ENCODE peak calls at places on chromosomes 5 and 9, in six cellular contexts. Q is fibroblast of mammary gland, W is mesendoderm, E is aorta, Z is mesenchymal stem cell, S is A549. T is an unnamed sample.

GRCh38 chr9:94865599-94866456 is 139.3 kb downstream of the AOPEP start:
- DNase-seq in Q (no peak), W (no peak), E (peak), Z (peak), S (peak), T (peak)

GRCh38 chr9:92764381-92764987 is at the start of gene BICD2:
- DNase-seq in Q (no peak), W (no peak), E (peak), Z (no peak), S (no peak), T (no peak)

GRCh38 chr5:28543699-28544098 is 1505.3 kb upstream of the CDH9 start:
- DNase-seq in Q (no peak), W (no peak), E (no peak), Z (no peak), S (no peak), T (no peak)

GRCh38 chr5:1726956-1727355 is 72.7 kb downstream of the MRPL36 start:
- DNase-seq in Q (no peak), W (no peak), E (peak), Z (no peak), S (no peak), T (no peak)

GRCh38 chr9:135987838-135988404 is 26.7 kb upstream of the UBAC1 start:
- DNase-seq in Q (no peak), W (no peak), E (no peak), Z (no peak), S (no peak), T (no peak)

GRCh38 chr5:150538007-150538917 is 30.3 kb downstream of the NDST1 start:
- DNase-seq in Q (peak), W (no peak), E (no peak), Z (no peak), S (no peak), T (peak)

GRCh38 chr9:124333180-124333579 is 75.4 kb downstream of the NEK6 start:
- DNase-seq in Q (no peak), W (no peak), E (no peak), Z (no peak), S (no peak), T (no peak)

GRCh38 chr5:132797651-132798050 is 15.5 kb upstream of the SOWAHA start:
- DNase-seq in Q (no peak), W (no peak), E (no peak), Z (no peak), S (no peak), T (no peak)

GRCh38 chr9:106051573-106051972 is 357.2 kb downstream of the TMEM38B start:
- DNase-seq in Q (no peak), W (no peak), E (no peak), Z (no peak), S (no peak), T (no peak)

GRCh38 chr5:145499483-145499882 is 335.7 kb downstream of the PRELID2 start:
- DNase-seq in Q (peak), W (peak), E (no peak), Z (peak), S (no peak), T (peak)

GRCh38 chr5:94747371-94747770 is 128.9 kb downstream of the SLF1 start:
- DNase-seq in Q (no peak), W (no peak), E (no peak), Z (no peak), S (no peak), T (no peak)

GRCh38 chr5:94744906-94745305 is 126.4 kb downstream of the SLF1 start:
- DNase-seq in Q (no peak), W (no peak), E (no peak), Z (no peak), S (no peak), T (no peak)

GRCh38 chr5:94748212-94748611 is 129.7 kb downstream of the SLF1 start:
- DNase-seq in Q (no peak), W (no peak), E (no peak), Z (no peak), S (no peak), T (no peak)

GRCh38 chr5:94746731-94747124 is 128.3 kb downstream of the SLF1 start:
- DNase-seq in Q (peak), W (no peak), E (no peak), Z (peak), S (no peak), T (no peak)

DNA sequence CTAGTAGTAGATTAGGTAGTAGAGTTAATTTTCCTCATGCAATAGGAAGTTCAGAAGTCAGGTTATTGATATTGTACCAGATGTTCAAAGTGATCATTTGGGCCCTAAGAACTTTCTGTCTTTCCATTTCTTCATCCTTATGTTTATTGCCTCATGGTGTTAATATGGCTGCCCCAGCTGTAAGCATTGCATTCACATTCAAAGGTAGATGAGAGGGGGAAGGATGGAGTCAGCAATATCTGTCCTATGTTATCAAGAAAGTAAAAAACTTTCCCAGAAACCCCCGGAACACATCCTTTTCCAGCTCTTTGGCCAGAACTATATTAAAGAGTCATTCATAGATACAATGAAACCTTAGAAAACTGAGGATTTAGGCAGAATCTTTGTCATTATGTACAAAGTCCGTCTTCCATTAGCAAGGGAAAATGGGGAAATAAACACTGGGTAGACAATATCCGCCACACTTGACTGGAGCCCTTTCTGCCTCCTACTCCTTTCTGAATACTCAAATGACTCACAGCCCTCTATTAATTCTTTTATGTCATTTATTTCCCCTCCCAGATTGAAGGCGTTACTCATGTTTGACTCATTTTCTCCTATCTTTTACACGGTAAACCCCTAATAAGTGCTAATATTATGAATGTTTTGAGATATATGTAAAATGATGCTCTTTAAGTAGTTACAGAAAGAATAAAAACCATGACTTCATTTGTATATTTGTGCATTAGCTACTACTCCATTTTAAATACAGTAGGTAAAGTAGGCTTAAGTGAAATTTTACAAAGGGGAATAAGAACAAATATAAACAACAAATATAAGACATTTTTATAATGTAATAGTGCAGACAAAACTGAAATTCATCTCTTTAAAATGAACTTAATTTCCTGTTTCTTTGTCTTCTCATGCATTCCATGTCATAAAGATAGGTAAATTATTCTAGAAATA is 127.6 kb downstream of the SLF1 start:
- DNase-seq in Q (peak), W (no peak), E (no peak), Z (peak), S (no peak), T (no peak)
- H3K4me3 ChIP-seq in Q (no peak), W (no peak), E (no peak), Z (no peak), S (no peak), T (no peak)

DNA sequence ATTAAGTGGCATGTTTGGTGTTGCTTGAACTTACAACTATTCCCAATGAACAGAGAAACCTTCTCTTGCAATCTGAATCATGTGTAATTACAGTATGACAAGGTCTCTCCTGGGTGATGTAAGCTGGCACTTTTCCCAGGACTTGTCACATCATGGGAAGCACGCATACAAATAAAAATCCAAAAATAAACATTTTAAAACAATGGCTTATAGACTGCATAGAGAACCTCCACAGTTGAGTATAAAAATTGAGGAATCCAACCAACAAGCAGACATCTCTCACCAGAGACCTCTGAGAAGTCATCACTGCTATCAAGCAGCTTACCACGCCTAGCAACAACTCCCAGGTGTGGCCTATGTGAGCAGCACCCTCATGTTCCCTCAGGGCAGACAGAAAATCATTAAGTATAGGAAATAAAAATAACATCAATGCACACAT is 3.9 kb downstream of the MLLT3 start:
- DNase-seq in Q (peak), W (no peak), E (no peak), Z (peak), S (peak), T (peak)
- H3K4me3 ChIP-seq in Q (no peak), W (no peak), E (no peak), Z (no peak), S (peak), T (no peak)

DNA sequence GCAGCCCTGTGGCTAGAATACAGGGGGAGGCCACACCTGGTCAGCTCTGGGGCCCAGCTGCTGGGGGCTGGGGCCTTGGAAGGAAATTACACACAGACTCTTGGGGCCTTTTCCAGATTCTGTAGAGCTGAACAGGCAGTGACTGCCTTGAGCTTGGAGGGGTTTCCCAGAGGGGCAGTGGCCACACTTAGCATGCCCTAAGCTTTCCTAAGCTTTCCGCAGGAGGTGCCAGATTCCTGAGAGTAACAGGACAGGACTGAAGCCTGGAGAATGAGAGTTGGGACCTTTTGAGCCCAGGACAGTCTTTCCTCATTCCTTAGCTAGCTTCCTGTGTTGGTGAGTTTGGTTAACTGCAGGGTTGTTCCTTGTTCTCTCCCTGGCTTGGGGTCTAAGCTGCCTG is 1.4 kb downstream of the TBC1D13 start:
- DNase-seq in Q (no peak), W (peak), E (no peak), Z (no peak), S (no peak), T (no peak)
- H3K4me3 ChIP-seq in Q (peak), W (no peak), E (no peak), Z (peak), S (peak), T (peak)

GRCh38 chr9:113651896-113652295 is 188.4 kb downstream of the RGS3 start:
- DNase-seq in Q (no peak), W (no peak), E (no peak), Z (no peak), S (no peak), T (no peak)
- H3K4me3 ChIP-seq in Q (no peak), W (no peak), E (no peak), Z (no peak), S (no peak), T (no peak)

T was measured in fibroblast of villous mesenchyme.